ENCODE peak calls at places on chromosomes 13 and 19, in four cellular contexts. G, R, N and O are unnamed samples. For H3K27me3 and H3K4me1, the result is how much of the 10 kb centered on the place peaks cover.

GRCh38 chr19:50486823-50487515 is 10.3 kb upstream of the GARIN5A start:
- DNase-seq in N (peak), G (peak), R (no peak), O (no peak)

GRCh38 chr19:45774765-45775164 is 5.7 kb upstream of the SIX5 start:
- DNase-seq in N (peak), R (no peak), G (no peak), O (no peak)

GRCh38 chr19:17775991-17776803 is 18.7 kb upstream of the B3GNT3 start:
- DNase-seq in G (no peak), N (no peak), R (no peak), O (no peak)

GRCh38 chr19:50565984-50566903 is 2.0 kb downstream of the LRRC4B start:
- DNase-seq in N (no peak), R (no peak), G (no peak), O (no peak)

GRCh38 chr13:22064854-22065646 is 394.2 kb downstream of the FGF9 start:
- DNase-seq in R (no peak), G (no peak), N (no peak), O (no peak)

GRCh38 chr13:101013245-101013644 is 338.6 kb upstream of the TMTC4 start:
- DNase-seq in R (no peak), G (no peak), N (no peak), O (no peak)

GRCh38 chr13:23881408-23881785 is 7.8 kb downstream of the MIPEP start:
- DNase-seq in R (no peak), G (no peak), N (no peak), O (no peak)

GRCh38 chr19:6735181-6735891 is 2.0 kb downstream of the GPR108 start:
- DNase-seq in R (no peak), N (no peak), G (no peak), O (no peak)

GRCh38 chr13:31945202-31945978 is 86.2 kb upstream of the FRY start:
- DNase-seq in G (no peak), R (peak), N (no peak), O (no peak)

GRCh38 chr13:98507060-98507797 is 69.7 kb downstream of the STK24 start:
- DNase-seq in G (no peak), R (peak), N (no peak), O (no peak)

GRCh38 chr13:43284162-43284561 is 260.8 kb downstream of the DNAJC15 start:
- DNase-seq in G (no peak), N (no peak), R (no peak), O (no peak)

GRCh38 chr13:95660981-95661581 is 15.9 kb upstream of the DNAJC3 start:
- DNase-seq in N (peak), R (no peak), G (no peak), O (peak)

GRCh38 chr13:69423844-69424243 is 683.8 kb upstream of the ATXN8OS start:
- DNase-seq in N (no peak), R (no peak), G (no peak), O (no peak)

GRCh38 chr13:27014406-27015359 is 156.9 kb downstream of the USP12 start:
- DNase-seq in G (no peak), N (no peak), R (no peak), O (no peak)

GRCh38 chr13:30713133-30713532 is 22.2 kb upstream of the ALOX5AP start:
- DNase-seq in R (no peak), G (no peak), N (no peak), O (no peak)

GRCh38 chr19:31351212-31352193 is 2.3 kb upstream of the TSHZ3 start:
- DNase-seq in R (no peak), N (no peak), G (no peak), O (no peak)

GRCh38 chr19:4012092-4012974 is 4.8 kb downstream of the PIAS4 start:
- DNase-seq in R (no peak), G (no peak), N (no peak), O (no peak)

GRCh38 chr13:38309397-38309796 is 40.3 kb upstream of the UFM1 start:
- DNase-seq in R (no peak), G (no peak), N (no peak), O (no peak)
- H3K4me3 ChIP-seq in R (no peak), G (no peak), N (no peak), O (no peak)

GRCh38 chr19:1719519-1719918 is 33.8 kb upstream of the ONECUT3 start:
- DNase-seq in N (no peak), R (no peak), G (no peak), O (no peak)
- H3K27me3 ChIP-seq in N (under half), R (under half), G (under half), O (under half)

DNA sequence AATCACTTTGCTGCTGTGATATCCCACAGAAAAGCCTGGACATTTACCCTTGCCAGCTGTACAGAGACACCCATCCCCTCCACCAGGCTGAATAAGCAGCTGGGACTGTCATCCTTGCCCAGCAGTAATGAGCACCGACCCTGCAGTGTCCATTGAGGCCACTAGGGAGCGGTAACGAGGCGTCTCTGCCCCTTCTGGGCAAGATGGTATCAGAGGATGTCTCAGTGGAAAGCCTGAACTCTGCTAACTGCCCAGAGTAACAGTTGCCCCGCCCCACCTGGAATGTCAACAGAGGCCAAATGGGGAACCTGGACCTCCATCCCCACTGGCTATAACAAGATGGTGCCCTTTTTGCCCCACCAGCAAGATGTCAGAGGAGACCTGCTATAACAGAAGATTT is 22.8 kb upstream of the CEACAM20 start:
- DNase-seq in G (no peak), N (peak), R (no peak), O (no peak)
- H3K4me1 ChIP-seq in G (under half), N (under half), R (under half), O (under half)

DNA sequence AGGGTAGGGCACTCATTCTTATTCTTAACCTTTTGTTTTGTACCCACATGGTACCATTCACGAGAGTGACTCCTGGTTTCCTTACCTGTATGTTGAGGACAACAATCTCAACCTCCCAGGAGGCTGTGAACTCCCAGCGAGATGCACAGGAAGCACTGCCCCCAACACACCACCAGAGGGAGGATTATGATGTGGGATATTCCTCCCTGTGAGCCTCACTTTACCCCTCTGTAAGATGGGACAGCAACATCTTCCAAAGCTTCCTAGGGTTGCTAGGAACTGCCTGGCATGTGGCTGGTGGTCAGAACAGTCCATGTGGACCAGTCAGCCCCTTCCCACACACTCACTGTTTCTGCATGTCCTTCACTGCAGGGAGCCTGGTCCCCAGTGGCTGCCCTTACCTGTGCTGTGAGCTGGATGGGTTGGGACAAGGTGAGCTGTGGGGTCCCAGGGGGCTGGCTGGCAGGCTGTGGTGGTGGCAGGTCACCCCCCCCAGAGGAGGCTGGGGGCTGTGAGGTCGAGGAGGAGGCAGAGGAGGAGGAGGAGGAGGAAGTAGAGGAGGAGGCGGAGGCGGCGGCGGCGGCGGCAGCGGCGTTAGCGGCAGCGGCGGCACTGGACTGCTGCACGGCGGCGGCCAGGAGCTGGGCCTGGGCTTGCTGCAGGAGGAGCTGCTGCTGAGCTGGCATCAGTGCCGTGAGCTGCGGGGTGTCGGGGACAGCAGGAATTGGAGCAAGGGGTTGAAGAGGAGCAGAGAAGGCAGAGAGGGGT is 15.8 kb downstream of the POU2F2 start:
- DNase-seq in N (no peak), R (no peak), G (no peak), O (no peak)
- H3K4me3 ChIP-seq in N (no peak), R (no peak), G (no peak), O (no peak)

GRCh38 chr13:80217614-80218456 is 123.1 kb downstream of the SPRY2 start:
- DNase-seq in N (no peak), R (no peak), G (no peak), O (no peak)
- H3K27me3 ChIP-seq in N (under half), R (under half), G (under half), O (under half)

DNA sequence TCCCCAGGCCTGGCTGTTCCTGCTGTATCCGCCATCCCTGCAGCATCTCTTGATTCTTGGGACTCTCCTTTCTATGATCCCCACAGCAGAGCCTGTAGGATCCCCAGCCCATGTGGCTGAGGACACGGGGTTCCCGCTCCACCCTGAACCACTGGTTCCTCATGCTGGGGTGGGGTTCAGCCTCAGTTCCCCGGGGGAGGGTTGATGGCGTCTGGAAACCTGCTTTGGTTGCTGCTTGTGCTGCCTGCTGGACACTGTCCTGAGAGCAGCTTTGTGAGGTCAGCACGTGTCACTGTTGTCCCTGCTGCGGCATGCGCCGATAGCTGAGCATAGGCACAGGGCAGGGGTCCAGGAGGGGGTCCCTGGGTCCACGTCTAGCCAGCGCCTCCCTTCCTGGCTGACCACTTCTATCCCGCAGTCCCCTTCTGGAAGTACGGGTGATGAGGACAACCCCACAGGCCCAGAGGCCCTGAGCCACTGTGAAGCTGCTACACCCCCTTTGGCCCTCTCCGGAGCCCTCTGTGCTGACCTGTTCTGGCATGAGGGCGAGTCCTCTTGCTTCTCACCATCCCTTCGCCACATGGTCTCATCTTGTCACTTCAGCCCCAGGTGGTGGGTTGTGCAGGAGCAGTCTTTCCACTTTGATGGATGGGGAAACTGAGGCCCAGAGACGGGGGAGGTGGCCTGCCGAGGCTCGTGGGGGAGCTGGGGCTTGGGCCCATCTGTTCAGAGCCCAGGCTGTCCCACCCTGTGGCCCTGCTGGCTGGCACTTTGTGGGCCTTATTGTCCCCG is 5.5 kb downstream of the EPN1 start:
- DNase-seq in N (no peak), G (no peak), R (no peak), O (no peak)
- H3K4me1 ChIP-seq in N (under half), G (under half), R (half or more), O (under half)

GRCh38 chr19:9857076-9857721 is 22.1 kb downstream of the PIN1 start:
- DNase-seq in G (no peak), N (no peak), R (no peak), O (no peak)

GRCh38 chr19:9860407-9860806 is 25.3 kb downstream of the PIN1 start:
- DNase-seq in N (no peak), G (no peak), R (no peak), O (no peak)

GRCh38 chr19:9856609-9857008 is 21.5 kb downstream of the PIN1 start:
- DNase-seq in G (no peak), N (no peak), R (no peak), O (no peak)

GRCh38 chr19:9858766-9859165 is 23.6 kb downstream of the PIN1 start:
- DNase-seq in N (no peak), R (no peak), G (no peak), O (no peak)

GRCh38 chr19:9857920-9858746 is 23.0 kb downstream of the PIN1 start:
- DNase-seq in R (no peak), N (no peak), G (peak), O (peak)
- H3K4me3 ChIP-seq in R (no peak), N (no peak), G (peak), O (peak)

DNA sequence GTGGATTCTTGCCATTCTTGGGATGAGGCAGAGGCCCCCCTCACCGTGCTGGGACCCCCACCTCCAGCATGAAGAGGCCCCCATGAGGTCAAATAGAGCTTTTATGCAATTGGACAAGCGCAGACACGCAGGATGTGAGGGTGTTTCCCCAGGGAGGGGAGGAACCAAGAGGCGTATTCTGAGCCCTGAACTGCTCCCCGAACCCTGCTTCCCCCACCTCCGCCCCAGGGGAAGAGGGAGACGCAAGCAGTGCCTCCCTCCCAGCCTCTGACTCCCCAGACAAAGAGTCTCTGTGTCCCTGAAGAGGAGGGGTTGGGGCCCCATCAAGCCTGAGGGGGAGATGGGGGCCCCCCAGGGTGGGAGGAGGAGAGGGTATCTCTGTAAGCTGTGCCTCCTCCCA is 1.3 kb upstream of the RDH8 start:
- DNase-seq in N (no peak), G (no peak), R (no peak), O (no peak)
- H3K27me3 ChIP-seq in N (under half), G (under half), R (under half), O (under half)

GRCh38 chr19:35347930-35348298 is 212 bp downstream of the FFAR1 start:
- DNase-seq in R (no peak), G (no peak), N (no peak), O (no peak)
- H3K4me1 ChIP-seq in R (under half), G (under half), N (under half), O (under half)

GRCh38 chr13:78596701-78597550 is 6.4 kb downstream of the POU4F1 start:
- DNase-seq in R (no peak), N (no peak), G (no peak), O (no peak)
- H3K4me3 ChIP-seq in R (no peak), N (no peak), G (no peak), O (no peak)